ENCODE peak calls at places on chromosomes 5 and 9, in six cellular contexts. Y is HCT116, X is HepG2, V is GM12878, U is K562, O is SK-N-SH. F is an unnamed sample.

GRCh38 chr5:96726802-96727201 is 64.6 kb downstream of the CAST start:
- DNase-seq in Y (no peak), X (no peak), V (no peak), U (no peak), O (no peak), F (no peak)

GRCh38 chr5:58149750-58150149 is 310.1 kb downstream of the PLK2 start:
- DNase-seq in Y (no peak), X (no peak), V (no peak), U (no peak), O (no peak), F (no peak)

GRCh38 chr5:57402761-57403160 is 79.8 kb downstream of the ACTBL2 start:
- DNase-seq in Y (no peak), X (no peak), V (no peak), U (no peak), O (no peak), F (no peak)

GRCh38 chr5:130335116-130335515 is 430.9 kb downstream of the CHSY3 start:
- DNase-seq in Y (no peak), X (no peak), V (no peak), U (no peak), O (no peak), F (no peak)

GRCh38 chr5:141835928-141836667 is 42.1 kb downstream of the PCDH1 start:
- DNase-seq in Y (no peak), X (no peak), V (no peak), U (no peak), O (no peak), F (no peak)

GRCh38 chr5:173291722-173292658 is 36.2 kb downstream of the STC2 start:
- DNase-seq in Y (no peak), X (no peak), V (peak), U (no peak), O (no peak), F (no peak)

GRCh38 chr5:110345623-110346022 is 380.8 kb downstream of the TMEM232 start:
- DNase-seq in Y (no peak), X (no peak), V (no peak), U (no peak), O (no peak), F (no peak)

GRCh38 chr9:19252174-19252884 is 21.8 kb downstream of the DENND4C start:
- DNase-seq in Y (no peak), X (no peak), V (no peak), U (peak), O (no peak), F (no peak)

GRCh38 chr5:134479839-134480238 is 45.6 kb upstream of the JADE2 start:
- DNase-seq in Y (no peak), X (no peak), V (no peak), U (no peak), O (no peak), F (no peak)

GRCh38 chr5:153467546-153467945 is 22.9 kb upstream of the GRIA1 start:
- DNase-seq in Y (no peak), X (no peak), V (no peak), U (no peak), O (no peak), F (no peak)

GRCh38 chr5:78889759-78890158 is 95.4 kb downstream of the ARSB start:
- DNase-seq in Y (no peak), X (no peak), V (no peak), U (no peak), O (no peak), F (no peak)

GRCh38 chr9:29882767-29883166 is 2309.5 kb upstream of the C9orf72 start:
- DNase-seq in Y (no peak), X (no peak), V (no peak), U (no peak), O (no peak), F (no peak)

GRCh38 chr5:158637039-158637438 is 462.7 kb downstream of the EBF1 start:
- DNase-seq in Y (no peak), X (no peak), V (no peak), U (no peak), O (no peak), F (no peak)

GRCh38 chr5:158273035-158273434 is 414.1 kb upstream of the CLINT1 start:
- DNase-seq in Y (no peak), X (no peak), V (no peak), U (no peak), O (no peak), F (no peak)

GRCh38 chr5:149641000-149641576 is 59.8 kb downstream of the ARHGEF37 start:
- DNase-seq in Y (no peak), X (peak), V (no peak), U (peak), O (no peak), F (no peak)

GRCh38 chr5:31193591-31194457 is at the start of gene CDH6:
- DNase-seq in Y (no peak), X (no peak), V (no peak), U (no peak), O (peak), F (no peak)

GRCh38 chr9:112747094-112747493 is 3.5 kb upstream of the SNX30 start:
- DNase-seq in Y (no peak), X (peak), V (no peak), U (no peak), O (no peak), F (no peak)

GRCh38 chr5:134649163-134649916 is 755 bp downstream of the SEC24A start:
- DNase-seq in Y (no peak), X (no peak), V (no peak), U (peak), O (peak), F (no peak)

GRCh38 chr5:17694922-17695321 is 60.7 kb downstream of the TAF11L14 start:
- DNase-seq in Y (no peak), X (no peak), V (no peak), U (no peak), O (no peak), F (no peak)

GRCh38 chr9:4662108-4662988 is at the start of gene PLPP6:
- DNase-seq in Y (peak), X (peak), V (peak), U (peak), O (peak), F (no peak)

GRCh38 chr5:145848854-145849253 is 13.7 kb upstream of the PRELID2 start:
- DNase-seq in Y (peak), X (no peak), V (no peak), U (peak), O (no peak), F (no peak)

GRCh38 chr9:123267481-123268239 is 726 bp downstream of the STRBP start:
- DNase-seq in Y (no peak), X (no peak), V (no peak), U (no peak), O (peak), F (no peak)

GRCh38 chr9:124284237-124284831 is 26.6 kb downstream of the NEK6 start:
- DNase-seq in Y (no peak), X (peak), V (no peak), U (no peak), O (no peak), F (no peak)

GRCh38 chr5:160649304-160649703 is 202.7 kb downstream of the ATP10B start:
- DNase-seq in Y (no peak), X (peak), V (no peak), U (no peak), O (peak), F (peak)

GRCh38 chr5:42858031-42858643 is 46.4 kb upstream of the SELENOP start:
- DNase-seq in Y (no peak), X (no peak), V (no peak), U (no peak), O (no peak), F (no peak)

GRCh38 chr5:54440456-54440893 is 15.0 kb upstream of the HSPB3 start:
- DNase-seq in Y (no peak), X (no peak), V (peak), U (no peak), O (no peak), F (no peak)

GRCh38 chr5:151739939-151740335 is 18.5 kb downstream of the ATOX1 start:
- DNase-seq in Y (no peak), X (no peak), V (no peak), U (no peak), O (peak), F (no peak)

GRCh38 chr5:96794757-96795156 is 13.0 kb downstream of the ERAP1 start:
- DNase-seq in Y (no peak), X (no peak), V (no peak), U (no peak), O (no peak), F (no peak)

GRCh38 chr5:123120197-123120596 is 31.2 kb downstream of the PRDM6 start:
- DNase-seq in Y (peak), X (no peak), V (no peak), U (peak), O (peak), F (no peak)

GRCh38 chr5:148909766-148910165 is 83.4 kb downstream of the ADRB2 start:
- DNase-seq in Y (no peak), X (no peak), V (no peak), U (no peak), O (no peak), F (no peak)

GRCh38 chr5:111237470-111237869 is 13.3 kb downstream of the CAMK4 start:
- DNase-seq in Y (no peak), X (no peak), V (no peak), U (no peak), O (no peak), F (no peak)

GRCh38 chr5:68287976-68288755 is 72.6 kb downstream of the PIK3R1 start:
- DNase-seq in Y (no peak), X (peak), V (peak), U (peak), O (peak), F (no peak)

GRCh38 chr9:96418920-96419690 is 935 bp upstream of the ZNF367 start:
- DNase-seq in Y (no peak), X (peak), V (no peak), U (peak), O (peak), F (peak)

GRCh38 chr9:86655147-86655546 is 292.2 kb downstream of the GAS1 start:
- DNase-seq in Y (no peak), X (no peak), V (no peak), U (no peak), O (no peak), F (no peak)

GRCh38 chr5:5770825-5771224 is 348.3 kb downstream of the ICE1 start:
- DNase-seq in Y (no peak), X (no peak), V (no peak), U (no peak), O (no peak), F (no peak)

GRCh38 chr9:26656003-26656940 is 236.3 kb downstream of the CAAP1 start:
- DNase-seq in Y (peak), X (peak), V (no peak), U (peak), O (peak), F (no peak)

GRCh38 chr5:52829664-52830063 is 41.9 kb downstream of the ITGA1 start:
- DNase-seq in Y (no peak), X (no peak), V (no peak), U (no peak), O (no peak), F (no peak)

DNA sequence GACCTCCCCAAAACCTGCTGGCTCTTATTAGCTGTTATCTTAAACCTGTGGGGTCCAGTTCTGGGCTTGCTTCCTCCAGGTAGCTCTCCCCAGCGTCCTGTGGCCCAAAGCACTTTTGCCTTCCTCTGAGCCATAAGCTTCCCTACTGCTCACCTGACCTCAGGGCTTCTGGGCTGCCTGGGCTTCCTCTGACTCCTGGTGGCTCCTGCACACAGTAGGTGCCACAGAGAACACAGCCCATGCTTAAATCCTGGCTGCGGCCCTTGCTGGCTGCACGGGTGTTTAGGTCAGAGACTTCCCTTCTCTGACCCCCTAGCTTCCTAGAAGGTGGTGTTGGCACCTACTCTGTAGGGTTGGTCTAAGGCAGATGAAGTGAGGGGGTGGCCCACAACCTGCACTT is 2.5 kb downstream of the RALGDS start:
- DNase-seq in Y (no peak), X (no peak), V (no peak), U (no peak), O (no peak), F (no peak)
- TF ChIP-seq REST in Y (no peak), X (no peak), V (no peak), U (no peak), O (no peak), F (no peak)

GRCh38 chr9:36399980-36400331 is at the start of gene RNF38:
- DNase-seq in Y (no peak), X (no peak), V (peak), U (no peak), O (no peak), F (no peak)
- TF ChIP-seq SIN3A in Y (no peak), X (no peak), V (no peak), U (no peak), O (no peak), F (no peak)

GRCh38 chr9:134811673-134812668 is 68.6 kb upstream of the FCN2 start:
- DNase-seq in Y (no peak), X (no peak), V (no peak), U (no peak), O (no peak), F (no peak)
- H3K27ac ChIP-seq in Y (no peak), X (no peak), V (no peak), U (no peak), O (no peak), F (no peak)

GRCh38 chr9:110040788-110041187 is 167.2 kb downstream of the C9orf152 start:
- DNase-seq in Y (no peak), X (peak), V (no peak), U (no peak), O (no peak), F (no peak)
- TF ChIP-seq REST in Y (no peak), X (no peak), V (no peak), U (no peak), O (no peak), F (no peak)

F was measured in Panc1.